ENCODE peak calls at places on chromosomes 11 and 22, in eight cellular contexts. One of them, this sample, is unnamed.

GRCh38 chr11:67253872-67254624 is 12.2 kb upstream of the GRK2 start:
- DNase-seq in body of pancreas: no peak
- DNase-seq in cardiac muscle cell: no peak
- DNase-seq in GM23248: no peak
- DNase-seq in psoas muscle: no peak
- DNase-seq in adrenal gland: no peak
- DNase-seq in A549: no peak
- DNase-seq in spleen: no peak
- DNase-seq in this sample: no peak

GRCh38 chr11:6694229-6694535 is 11.0 kb upstream of the MRPL17 start:
- DNase-seq in spleen: no peak
- DNase-seq in adrenal gland: no peak
- DNase-seq in A549: no peak
- DNase-seq in psoas muscle: no peak
- DNase-seq in GM23248: no peak
- DNase-seq in body of pancreas: no peak
- DNase-seq in cardiac muscle cell: no peak
- DNase-seq in this sample: no peak

GRCh38 chr22:26709617-26710390 is 52.4 kb downstream of the MIAT start:
- DNase-seq in adrenal gland: no peak
- DNase-seq in psoas muscle: no peak
- DNase-seq in A549: no peak
- DNase-seq in GM23248: peak
- DNase-seq in spleen: no peak
- DNase-seq in body of pancreas: no peak
- DNase-seq in cardiac muscle cell: peak
- DNase-seq in this sample: no peak

GRCh38 chr11:111586305-111586915 is 15.8 kb upstream of the SIK2 start:
- DNase-seq in adrenal gland: peak
- DNase-seq in cardiac muscle cell: peak
- DNase-seq in psoas muscle: no peak
- DNase-seq in spleen: no peak
- DNase-seq in GM23248: peak
- DNase-seq in A549: peak
- DNase-seq in body of pancreas: peak
- DNase-seq in this sample: peak

GRCh38 chr11:59173964-59174663 is 2.2 kb downstream of the DTX4 start:
- DNase-seq in adrenal gland: no peak
- DNase-seq in A549: no peak
- DNase-seq in psoas muscle: no peak
- DNase-seq in body of pancreas: peak
- DNase-seq in cardiac muscle cell: peak
- DNase-seq in GM23248: peak
- DNase-seq in spleen: no peak
- DNase-seq in this sample: no peak

GRCh38 chr11:121933694-121934093 is 182.3 kb downstream of the BLID start:
- DNase-seq in spleen: no peak
- DNase-seq in GM23248: peak
- DNase-seq in A549: no peak
- DNase-seq in adrenal gland: no peak
- DNase-seq in psoas muscle: no peak
- DNase-seq in body of pancreas: no peak
- DNase-seq in cardiac muscle cell: peak
- DNase-seq in this sample: no peak

GRCh38 chr11:86068138-86068861 is 584 bp downstream of the PICALM start:
- DNase-seq in body of pancreas: peak
- DNase-seq in spleen: peak
- DNase-seq in GM23248: peak
- DNase-seq in cardiac muscle cell: peak
- DNase-seq in psoas muscle: no peak
- DNase-seq in A549: peak
- DNase-seq in adrenal gland: peak
- DNase-seq in this sample: peak

GRCh38 chr11:131025421-131026126 is 109.3 kb upstream of the SNX19 start:
- DNase-seq in adrenal gland: peak
- DNase-seq in spleen: no peak
- DNase-seq in body of pancreas: peak
- DNase-seq in cardiac muscle cell: no peak
- DNase-seq in psoas muscle: no peak
- DNase-seq in A549: no peak
- DNase-seq in GM23248: no peak
- DNase-seq in this sample: no peak

GRCh38 chr22:34903416-34903815 is 162.5 kb upstream of the ISX start:
- DNase-seq in spleen: no peak
- DNase-seq in body of pancreas: no peak
- DNase-seq in A549: no peak
- DNase-seq in psoas muscle: no peak
- DNase-seq in adrenal gland: no peak
- DNase-seq in cardiac muscle cell: no peak
- DNase-seq in GM23248: no peak
- DNase-seq in this sample: no peak

GRCh38 chr22:39175127-39176066 is 22.9 kb upstream of the CBX7 start:
- DNase-seq in A549: peak
- DNase-seq in cardiac muscle cell: peak
- DNase-seq in spleen: peak
- DNase-seq in body of pancreas: no peak
- DNase-seq in adrenal gland: no peak
- DNase-seq in GM23248: peak
- DNase-seq in psoas muscle: no peak
- DNase-seq in this sample: no peak

GRCh38 chr11:46321757-46322156 is 25.5 kb upstream of the DGKZ start:
- DNase-seq in A549: no peak
- DNase-seq in cardiac muscle cell: peak
- DNase-seq in GM23248: peak
- DNase-seq in psoas muscle: no peak
- DNase-seq in body of pancreas: no peak
- DNase-seq in spleen: no peak
- DNase-seq in adrenal gland: no peak
- DNase-seq in this sample: no peak

GRCh38 chr11:67072295-67072694 is 15.6 kb downstream of the RHOD start:
- DNase-seq in A549: no peak
- DNase-seq in adrenal gland: no peak
- DNase-seq in body of pancreas: no peak
- DNase-seq in spleen: no peak
- DNase-seq in cardiac muscle cell: no peak
- DNase-seq in GM23248: no peak
- DNase-seq in psoas muscle: no peak
- DNase-seq in this sample: no peak

GRCh38 chr11:60747359-60747873 is 9.3 kb upstream of the MS4A15 start:
- DNase-seq in adrenal gland: no peak
- DNase-seq in psoas muscle: no peak
- DNase-seq in A549: no peak
- DNase-seq in cardiac muscle cell: no peak
- DNase-seq in body of pancreas: no peak
- DNase-seq in GM23248: no peak
- DNase-seq in spleen: no peak
- DNase-seq in this sample: no peak

GRCh38 chr11:116513894-116514293 is 258.9 kb downstream of the BUD13 start:
- DNase-seq in psoas muscle: no peak
- DNase-seq in spleen: no peak
- DNase-seq in adrenal gland: peak
- DNase-seq in A549: peak
- DNase-seq in body of pancreas: no peak
- DNase-seq in cardiac muscle cell: peak
- DNase-seq in GM23248: peak
- DNase-seq in this sample: no peak

GRCh38 chr11:11335043-11335442 is 18.0 kb downstream of the CSNK2A3 start:
- DNase-seq in spleen: no peak
- DNase-seq in adrenal gland: no peak
- DNase-seq in A549: no peak
- DNase-seq in GM23248: no peak
- DNase-seq in body of pancreas: no peak
- DNase-seq in cardiac muscle cell: no peak
- DNase-seq in psoas muscle: no peak
- DNase-seq in this sample: no peak

GRCh38 chr11:122664188-122664587 is 8.7 kb downstream of the UBASH3B start:
- DNase-seq in spleen: no peak
- DNase-seq in body of pancreas: no peak
- DNase-seq in cardiac muscle cell: no peak
- DNase-seq in psoas muscle: no peak
- DNase-seq in A549: no peak
- DNase-seq in adrenal gland: no peak
- DNase-seq in GM23248: peak
- DNase-seq in this sample: no peak

DNA sequence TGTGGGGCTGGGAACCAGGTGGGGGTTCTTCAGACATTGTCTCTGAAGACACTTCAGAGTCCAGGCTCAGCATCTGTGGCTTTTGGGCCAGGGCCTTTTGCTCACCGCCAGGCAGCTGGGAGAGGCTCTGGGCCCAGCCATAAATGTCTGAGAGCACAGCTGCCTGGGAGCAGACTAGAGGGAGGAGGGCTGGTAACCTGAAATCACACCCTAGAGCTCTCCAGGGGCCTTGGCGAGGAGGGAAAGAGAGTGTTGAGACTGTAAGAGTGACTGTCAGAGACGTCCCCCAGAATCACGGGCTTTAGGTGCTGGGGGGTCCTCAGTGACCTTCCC is 4.1 kb downstream of the TRABD start:
- DNase-seq in adrenal gland: no peak
- DNase-seq in body of pancreas: no peak
- DNase-seq in psoas muscle: no peak
- DNase-seq in cardiac muscle cell: no peak
- DNase-seq in GM23248: no peak
- DNase-seq in spleen: peak
- DNase-seq in A549: no peak
- DNase-seq in this sample: no peak
- H3K4me3 ChIP-seq in adrenal gland: no peak
- H3K4me3 ChIP-seq in body of pancreas: no peak
- H3K4me3 ChIP-seq in psoas muscle: peak
- H3K4me3 ChIP-seq in cardiac muscle cell: no peak
- H3K4me3 ChIP-seq in GM23248: no peak
- H3K4me3 ChIP-seq in spleen: peak
- H3K4me3 ChIP-seq in A549: peak
- H3K4me3 ChIP-seq in this sample: peak

DNA sequence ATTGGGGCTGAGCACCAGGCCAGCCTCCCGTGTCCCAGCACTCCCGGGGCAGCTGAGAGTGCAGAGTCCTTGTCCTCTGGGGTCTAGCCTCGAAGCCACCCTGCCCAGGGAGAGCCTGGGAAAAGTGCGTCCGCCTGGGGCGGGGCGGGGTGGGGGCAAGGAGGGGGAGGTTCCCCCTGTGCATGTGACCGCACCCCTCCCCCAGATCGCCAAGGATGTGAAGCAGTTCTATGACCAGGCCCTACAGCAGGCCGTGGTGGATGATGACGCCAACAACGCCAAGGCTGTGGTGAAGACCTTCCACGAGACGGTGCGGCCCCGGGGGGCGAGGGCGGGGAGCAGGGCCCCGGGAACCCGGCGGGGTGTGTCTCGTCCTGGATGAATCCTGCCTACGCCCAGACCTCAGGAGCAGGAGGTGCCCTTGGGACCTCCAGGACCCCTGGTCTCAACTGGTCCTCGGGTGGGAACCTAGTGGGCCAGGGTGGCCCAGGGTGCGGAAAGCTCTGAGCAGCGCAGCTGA is 5.3 kb upstream of the TSSC4 start:
- DNase-seq in body of pancreas: no peak
- DNase-seq in cardiac muscle cell: no peak
- DNase-seq in A549: no peak
- DNase-seq in spleen: no peak
- DNase-seq in GM23248: no peak
- DNase-seq in psoas muscle: no peak
- DNase-seq in adrenal gland: no peak
- DNase-seq in this sample: no peak
- H3K27ac ChIP-seq in body of pancreas: no peak
- H3K27ac ChIP-seq in cardiac muscle cell: no peak
- H3K27ac ChIP-seq in A549: no peak
- H3K27ac ChIP-seq in spleen: peak
- H3K27ac ChIP-seq in GM23248: no peak
- H3K27ac ChIP-seq in psoas muscle: no peak
- H3K27ac ChIP-seq in adrenal gland: no peak
- H3K27ac ChIP-seq in this sample: no peak

DNA sequence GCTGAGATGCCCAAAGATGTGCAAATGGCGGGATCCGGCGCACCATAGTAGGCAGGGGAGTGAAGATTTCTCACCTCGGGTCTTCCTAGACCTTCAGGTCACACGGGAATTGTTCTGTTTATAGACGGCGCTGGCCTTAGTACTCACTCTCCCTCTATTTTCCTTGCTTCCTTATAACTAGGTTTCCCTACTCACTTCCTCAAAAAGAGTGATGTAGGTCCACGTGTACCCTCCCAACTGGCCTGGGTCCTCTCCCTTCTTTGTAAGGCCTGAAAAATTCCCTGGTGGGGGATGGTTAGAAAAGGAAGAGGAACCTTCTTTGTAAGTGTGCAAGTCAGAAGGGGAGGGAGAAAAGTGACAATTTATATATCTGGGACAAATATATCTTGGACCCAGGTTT is 2.9 kb upstream of the TMEM9B start:
- DNase-seq in body of pancreas: no peak
- DNase-seq in psoas muscle: no peak
- DNase-seq in spleen: no peak
- DNase-seq in GM23248: no peak
- DNase-seq in A549: no peak
- DNase-seq in adrenal gland: no peak
- DNase-seq in cardiac muscle cell: no peak
- DNase-seq in this sample: no peak
- H3K4me3 ChIP-seq in body of pancreas: no peak
- H3K4me3 ChIP-seq in psoas muscle: no peak
- H3K4me3 ChIP-seq in spleen: no peak
- H3K4me3 ChIP-seq in GM23248: no peak
- H3K4me3 ChIP-seq in A549: no peak
- H3K4me3 ChIP-seq in adrenal gland: no peak
- H3K4me3 ChIP-seq in cardiac muscle cell: no peak
- H3K4me3 ChIP-seq in this sample: no peak

GRCh38 chr11:64711944-64712306 is 11.1 kb downstream of the NRXN2 start:
- DNase-seq in GM23248: no peak
- DNase-seq in spleen: no peak
- DNase-seq in adrenal gland: no peak
- DNase-seq in A549: no peak
- DNase-seq in cardiac muscle cell: no peak
- DNase-seq in psoas muscle: no peak
- DNase-seq in body of pancreas: no peak
- DNase-seq in this sample: no peak
- H3K27ac ChIP-seq in GM23248: no peak
- H3K27ac ChIP-seq in spleen: no peak
- H3K27ac ChIP-seq in adrenal gland: no peak
- H3K27ac ChIP-seq in A549: no peak
- H3K27ac ChIP-seq in cardiac muscle cell: no peak
- H3K27ac ChIP-seq in psoas muscle: no peak
- H3K27ac ChIP-seq in body of pancreas: no peak
- H3K27ac ChIP-seq in this sample: no peak

GRCh38 chr11:3231851-3232744 is at the start of gene MRGPRE:
- DNase-seq in adrenal gland: peak
- DNase-seq in body of pancreas: peak
- DNase-seq in spleen: peak
- DNase-seq in A549: no peak
- DNase-seq in psoas muscle: peak
- DNase-seq in GM23248: peak
- DNase-seq in cardiac muscle cell: no peak
- DNase-seq in this sample: no peak
- H3K4me3 ChIP-seq in adrenal gland: no peak
- H3K4me3 ChIP-seq in body of pancreas: no peak
- H3K4me3 ChIP-seq in spleen: no peak
- H3K4me3 ChIP-seq in A549: no peak
- H3K4me3 ChIP-seq in psoas muscle: peak
- H3K4me3 ChIP-seq in GM23248: peak
- H3K4me3 ChIP-seq in cardiac muscle cell: no peak
- H3K4me3 ChIP-seq in this sample: no peak

GRCh38 chr22:36301384-36301828 is 48.5 kb downstream of the APOL1 start:
- DNase-seq in spleen: peak
- DNase-seq in GM23248: peak
- DNase-seq in adrenal gland: peak
- DNase-seq in A549: peak
- DNase-seq in body of pancreas: peak
- DNase-seq in psoas muscle: peak
- DNase-seq in cardiac muscle cell: peak
- DNase-seq in this sample: peak
- H3K27ac ChIP-seq in spleen: peak
- H3K27ac ChIP-seq in GM23248: peak
- H3K27ac ChIP-seq in adrenal gland: no peak
- H3K27ac ChIP-seq in A549: peak
- H3K27ac ChIP-seq in body of pancreas: no peak
- H3K27ac ChIP-seq in psoas muscle: no peak
- H3K27ac ChIP-seq in cardiac muscle cell: no peak
- H3K27ac ChIP-seq in this sample: peak

This sample was measured in CD4-positive, CD25-positive, alpha-beta regulatory T cell.